ENCODE peak calls at places on chromosomes 11 and 22, in ten cellular contexts. U, R, D, I, S, Q, E, A, M and C are unnamed samples.

GRCh38 chr11:43508511-43508918 is 149.8 kb downstream of the TTC17 start:
- DNase-seq in R (no peak), M (peak), U (no peak), E (no peak), Q (no peak), S (peak), I (peak), D (no peak), A (no peak), C (peak)

GRCh38 chr11:63574856-63575602 is 11.8 kb upstream of the PLAAT2 start:
- DNase-seq in M (no peak), Q (peak), U (peak), E (no peak), R (no peak), S (no peak), I (no peak), D (no peak), A (no peak), C (no peak)

GRCh38 chr11:34411786-34412185 is 26.9 kb upstream of the CAT start:
- DNase-seq in A (no peak), U (no peak), Q (no peak), M (no peak), I (no peak), E (no peak), R (no peak), D (no peak), S (no peak), C (no peak)

GRCh38 chr11:118634435-118635236 is 27.2 kb downstream of the PHLDB1 start:
- DNase-seq in E (no peak), M (peak), S (peak), Q (peak), I (peak), D (peak), U (peak), A (peak), R (peak), C (peak)

GRCh38 chr22:42111798-42112197 is 18.8 kb downstream of the CYP2D6 start:
- DNase-seq in U (no peak), E (no peak), A (no peak), D (peak), M (no peak), I (no peak), R (no peak), S (no peak), Q (no peak), C (no peak)

GRCh38 chr22:42814215-42814614 is 42.9 kb downstream of the ARFGAP3 start:
- DNase-seq in R (no peak), A (no peak), I (no peak), D (no peak), Q (no peak), U (no peak), S (no peak), E (no peak), M (no peak), C (peak)

GRCh38 chr11:23192256-23192655 is 332.0 kb upstream of the CCDC179 start:
- DNase-seq in Q (no peak), E (no peak), U (no peak), R (no peak), I (no peak), M (no peak), S (no peak), D (no peak), A (no peak), C (no peak)

GRCh38 chr11:116454020-116454645 is 318.7 kb downstream of the BUD13 start:
- DNase-seq in R (peak), M (peak), A (no peak), U (peak), S (no peak), Q (no peak), D (peak), I (peak), E (no peak), C (peak)

GRCh38 chr22:24503137-24503850 is 8.2 kb downstream of the UPB1 start:
- DNase-seq in M (peak), U (peak), A (no peak), E (peak), Q (peak), R (peak), D (peak), I (peak), S (peak), C (peak)

GRCh38 chr11:16293204-16293681 is 63.1 kb downstream of the SOX6 start:
- DNase-seq in U (no peak), S (no peak), E (no peak), M (no peak), A (no peak), Q (no peak), D (no peak), R (no peak), I (no peak), C (no peak)

GRCh38 chr22:29003975-29004646 is 57.5 kb downstream of the C22orf31 start:
- DNase-seq in E (no peak), A (no peak), U (no peak), M (no peak), Q (no peak), R (peak), S (no peak), D (peak), I (peak), C (peak)

GRCh38 chr11:100808904-100809491 is 121.9 kb downstream of the ARHGAP42 start:
- DNase-seq in U (no peak), E (no peak), Q (no peak), S (peak), A (no peak), M (peak), R (no peak), I (no peak), D (no peak), C (no peak)

GRCh38 chr22:28629420-28630184 is 50.0 kb downstream of the TTC28 start:
- DNase-seq in M (no peak), I (no peak), R (no peak), D (peak), A (no peak), S (no peak), E (no peak), U (no peak), Q (no peak), C (no peak)

GRCh38 chr22:33832558-33833151 is 87.6 kb downstream of the LARGE1 start:
- DNase-seq in S (no peak), I (no peak), E (no peak), M (no peak), D (no peak), R (no peak), U (peak), Q (no peak), A (no peak), C (no peak)

GRCh38 chr11:48050304-48050703 is 69.9 kb downstream of the PTPRJ start:
- DNase-seq in A (no peak), M (no peak), U (no peak), E (no peak), Q (no peak), S (no peak), R (no peak), D (no peak), I (no peak), C (no peak)

GRCh38 chr11:705646-706438 is at the start of gene EPS8L2:
- DNase-seq in Q (peak), R (peak), A (no peak), I (peak), S (no peak), U (peak), D (peak), E (no peak), M (peak), C (no peak)

GRCh38 chr11:12841946-12842630 is 167.0 kb upstream of the RASSF10 start:
- DNase-seq in U (no peak), D (no peak), Q (no peak), I (no peak), S (peak), R (peak), A (no peak), E (no peak), M (peak), C (peak)

GRCh38 chr11:68049509-68050370 is 10.9 kb downstream of the TCIRG1 start:
- DNase-seq in S (no peak), Q (no peak), E (no peak), M (no peak), I (peak), U (peak), D (peak), R (no peak), A (no peak), C (no peak)

GRCh38 chr11:45805305-45806071 is 539 bp downstream of the SLC35C1 start:
- DNase-seq in S (peak), A (no peak), M (peak), R (peak), U (peak), E (no peak), Q (peak), D (no peak), I (peak), C (peak)

GRCh38 chr11:47768090-47768620 is 1.0 kb upstream of the FNBP4 start:
- DNase-seq in I (peak), U (peak), S (peak), Q (peak), R (peak), E (no peak), M (peak), A (no peak), D (peak), C (peak)

GRCh38 chr11:18836415-18836814 is 44.8 kb upstream of the PTPN5 start:
- DNase-seq in R (peak), S (no peak), D (no peak), Q (no peak), U (no peak), A (no peak), M (no peak), I (peak), E (no peak), C (no peak)

GRCh38 chr11:66419825-66420224 is 1.0 kb upstream of the NPAS4 start:
- DNase-seq in S (no peak), I (peak), D (peak), E (no peak), A (no peak), R (peak), M (no peak), Q (no peak), U (no peak), C (peak)

GRCh38 chr11:119727523-119728081 is 1.4 kb downstream of the NECTIN1 start:
- DNase-seq in M (peak), E (no peak), A (no peak), D (peak), U (peak), I (peak), S (no peak), Q (peak), R (peak), C (peak)